ENCODE peak calls at places on chromosomes 16 and 17, in ten cellular contexts. One of them, this sample, is unnamed.
A peak's percentile ranks its signal among the peaks of the same experiment; 100 is the strongest.

GRCh38 chr17:82411396-82412053 is 6.6 kb upstream of the HEXD start:
- DNase-seq in ovary: no peak
- DNase-seq in lower leg skin: no peak
- DNase-seq in uterus: no peak
- DNase-seq in A549: no peak
- DNase-seq in spleen: no peak
- DNase-seq in Peyer's patch: no peak
- DNase-seq in IMR-90: no peak
- DNase-seq in transverse colon: no peak
- DNase-seq in gastrocnemius medialis: no peak
- DNase-seq in this sample: no peak

GRCh38 chr17:50909765-50910661 is 43.9 kb upstream of the TOB1 start:
- DNase-seq in IMR-90: no peak
- DNase-seq in ovary: no peak
- DNase-seq in uterus: no peak
- DNase-seq in gastrocnemius medialis: no peak
- DNase-seq in A549: no peak
- DNase-seq in Peyer's patch: no peak
- DNase-seq in lower leg skin: no peak
- DNase-seq in transverse colon: no peak
- DNase-seq in spleen: no peak
- DNase-seq in this sample: peak; percentile 68

GRCh38 chr16:14378684-14379467 is 251.2 kb downstream of the PARN start:
- DNase-seq in ovary: no peak
- DNase-seq in uterus: no peak
- DNase-seq in transverse colon: no peak
- DNase-seq in lower leg skin: no peak
- DNase-seq in gastrocnemius medialis: no peak
- DNase-seq in spleen: no peak
- DNase-seq in A549: no peak
- DNase-seq in Peyer's patch: no peak
- DNase-seq in IMR-90: peak; percentile 58
- DNase-seq in this sample: peak; percentile 20

GRCh38 chr16:86814256-86814655 is 235.9 kb downstream of the FOXL1 start:
- DNase-seq in spleen: no peak
- DNase-seq in lower leg skin: no peak
- DNase-seq in transverse colon: no peak
- DNase-seq in Peyer's patch: no peak
- DNase-seq in A549: no peak
- DNase-seq in gastrocnemius medialis: no peak
- DNase-seq in uterus: no peak
- DNase-seq in ovary: no peak
- DNase-seq in IMR-90: no peak
- DNase-seq in this sample: no peak

GRCh38 chr17:36673637-36674277 is 72.4 kb downstream of the MRM1 start:
- DNase-seq in ovary: no peak
- DNase-seq in Peyer's patch: no peak
- DNase-seq in transverse colon: no peak
- DNase-seq in uterus: no peak
- DNase-seq in spleen: no peak
- DNase-seq in lower leg skin: no peak
- DNase-seq in A549: no peak
- DNase-seq in gastrocnemius medialis: no peak
- DNase-seq in IMR-90: no peak
- DNase-seq in this sample: no peak

GRCh38 chr17:44327715-44328449 is 3.3 kb upstream of the SLC25A39 start:
- DNase-seq in spleen: no peak
- DNase-seq in transverse colon: no peak
- DNase-seq in IMR-90: no peak
- DNase-seq in lower leg skin: no peak
- DNase-seq in ovary: no peak
- DNase-seq in Peyer's patch: no peak
- DNase-seq in uterus: no peak
- DNase-seq in gastrocnemius medialis: no peak
- DNase-seq in A549: no peak
- DNase-seq in this sample: no peak

GRCh38 chr17:42055496-42055895 is 5.1 kb upstream of the C17orf113 start:
- DNase-seq in transverse colon: no peak
- DNase-seq in A549: no peak
- DNase-seq in uterus: no peak
- DNase-seq in IMR-90: peak; percentile 12
- DNase-seq in lower leg skin: no peak
- DNase-seq in spleen: no peak
- DNase-seq in Peyer's patch: no peak
- DNase-seq in gastrocnemius medialis: no peak
- DNase-seq in ovary: no peak
- DNase-seq in this sample: peak; percentile 45

GRCh38 chr17:73976676-73977521 is 226.6 kb upstream of the RPL38 start:
- DNase-seq in spleen: no peak
- DNase-seq in transverse colon: no peak
- DNase-seq in uterus: no peak
- DNase-seq in A549: no peak
- DNase-seq in gastrocnemius medialis: no peak
- DNase-seq in lower leg skin: no peak
- DNase-seq in ovary: no peak
- DNase-seq in IMR-90: no peak
- DNase-seq in Peyer's patch: no peak
- DNase-seq in this sample: no peak

GRCh38 chr17:67119102-67119501 is 74.7 kb downstream of the CACNG1 start:
- DNase-seq in uterus: no peak
- DNase-seq in A549: no peak
- DNase-seq in transverse colon: no peak
- DNase-seq in gastrocnemius medialis: no peak
- DNase-seq in Peyer's patch: no peak
- DNase-seq in ovary: no peak
- DNase-seq in spleen: no peak
- DNase-seq in IMR-90: no peak
- DNase-seq in lower leg skin: no peak
- DNase-seq in this sample: no peak

GRCh38 chr16:723695-724094 is 2.5 kb downstream of the CCDC78 start:
- DNase-seq in gastrocnemius medialis: no peak
- DNase-seq in IMR-90: no peak
- DNase-seq in lower leg skin: no peak
- DNase-seq in uterus: no peak
- DNase-seq in transverse colon: no peak
- DNase-seq in spleen: no peak
- DNase-seq in ovary: no peak
- DNase-seq in A549: no peak
- DNase-seq in Peyer's patch: no peak
- DNase-seq in this sample: no peak

GRCh38 chr17:78791840-78792709 is 10.0 kb upstream of the CYTH1 start:
- DNase-seq in gastrocnemius medialis: no peak
- DNase-seq in ovary: no peak
- DNase-seq in transverse colon: no peak
- DNase-seq in A549: no peak
- DNase-seq in spleen: peak; percentile 51
- DNase-seq in lower leg skin: no peak
- DNase-seq in Peyer's patch: no peak
- DNase-seq in IMR-90: no peak
- DNase-seq in uterus: no peak
- DNase-seq in this sample: no peak

GRCh38 chr16:23149267-23149992 is at the start of gene USP31:
- DNase-seq in IMR-90: peak; percentile 93
- DNase-seq in transverse colon: peak; percentile 96
- DNase-seq in ovary: peak; percentile 90
- DNase-seq in gastrocnemius medialis: peak; percentile 93
- DNase-seq in lower leg skin: peak; percentile 93
- DNase-seq in Peyer's patch: peak; percentile 97
- DNase-seq in uterus: peak; percentile 95
- DNase-seq in A549: peak; percentile 82
- DNase-seq in spleen: peak; percentile 99
- DNase-seq in this sample: peak; percentile 96

GRCh38 chr16:90057738-90058173 is 19.4 kb downstream of the PRDM7 start:
- DNase-seq in Peyer's patch: no peak
- DNase-seq in lower leg skin: no peak
- DNase-seq in transverse colon: no peak
- DNase-seq in gastrocnemius medialis: no peak
- DNase-seq in IMR-90: peak; percentile 90
- DNase-seq in ovary: no peak
- DNase-seq in spleen: no peak
- DNase-seq in A549: no peak
- DNase-seq in uterus: no peak
- DNase-seq in this sample: peak; percentile 99

GRCh38 chr16:81042821-81043220 is 7.2 kb downstream of the ATMIN start:
- DNase-seq in lower leg skin: no peak
- DNase-seq in A549: no peak
- DNase-seq in uterus: no peak
- DNase-seq in Peyer's patch: no peak
- DNase-seq in transverse colon: no peak
- DNase-seq in spleen: no peak
- DNase-seq in gastrocnemius medialis: no peak
- DNase-seq in ovary: no peak
- DNase-seq in IMR-90: no peak
- DNase-seq in this sample: no peak

GRCh38 chr16:78503501-78504110 is 404.2 kb downstream of the WWOX start:
- DNase-seq in Peyer's patch: peak; percentile 75
- DNase-seq in uterus: peak; percentile 54
- DNase-seq in gastrocnemius medialis: peak; percentile 26
- DNase-seq in ovary: peak; percentile 51
- DNase-seq in spleen: no peak
- DNase-seq in IMR-90: peak; percentile 11
- DNase-seq in A549: peak; percentile 10
- DNase-seq in transverse colon: peak; percentile 44
- DNase-seq in lower leg skin: peak; percentile 71
- DNase-seq in this sample: peak; percentile 72

GRCh38 chr17:60652484-60653247 is 25.0 kb upstream of the BCAS3 start:
- DNase-seq in IMR-90: no peak
- DNase-seq in spleen: no peak
- DNase-seq in Peyer's patch: no peak
- DNase-seq in uterus: no peak
- DNase-seq in ovary: no peak
- DNase-seq in A549: no peak
- DNase-seq in gastrocnemius medialis: no peak
- DNase-seq in lower leg skin: no peak
- DNase-seq in transverse colon: no peak
- DNase-seq in this sample: no peak

GRCh38 chr17:81340606-81341346 is 45.7 kb upstream of the SLC38A10 start:
- DNase-seq in A549: no peak
- DNase-seq in ovary: peak; percentile 48
- DNase-seq in Peyer's patch: peak; percentile 47
- DNase-seq in uterus: no peak
- DNase-seq in transverse colon: no peak
- DNase-seq in IMR-90: no peak
- DNase-seq in gastrocnemius medialis: peak; percentile 65
- DNase-seq in spleen: peak; percentile 75
- DNase-seq in lower leg skin: no peak
- DNase-seq in this sample: no peak
- TF ChIP-seq POLR2A in A549: no peak
- TF ChIP-seq POLR2A in ovary: no peak
- TF ChIP-seq POLR2A in Peyer's patch: no peak
- TF ChIP-seq POLR2A in uterus: no peak
- TF ChIP-seq POLR2A in transverse colon: no peak
- TF ChIP-seq POLR2A in IMR-90: no peak
- TF ChIP-seq POLR2A in gastrocnemius medialis: peak; percentile 19
- TF ChIP-seq POLR2A in spleen: peak; percentile 34
- TF ChIP-seq POLR2A in lower leg skin: no peak
- TF ChIP-seq POLR2A in this sample: no peak

DNA sequence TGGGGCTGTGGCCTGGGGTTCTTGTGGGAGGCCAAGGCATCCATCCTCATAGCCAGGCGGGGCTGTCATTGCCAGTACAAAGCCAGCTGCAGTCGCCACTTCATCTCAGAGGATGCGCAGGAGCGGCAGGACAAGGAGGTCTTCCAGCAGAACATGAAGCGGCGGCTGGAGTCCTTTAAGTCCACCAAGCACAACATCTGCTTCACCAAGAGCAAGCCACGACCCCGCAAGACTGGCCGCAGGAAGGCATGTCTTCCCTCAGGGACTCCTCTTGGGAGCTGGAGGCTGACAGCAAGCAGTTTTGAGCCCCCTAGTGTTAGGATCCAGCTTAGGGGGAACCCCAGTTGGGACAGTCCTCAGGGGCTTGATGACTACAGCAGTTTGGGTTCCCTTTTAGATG is 15.1 kb upstream of the PLEKHG4 start:
- DNase-seq in lower leg skin: no peak
- DNase-seq in A549: no peak
- DNase-seq in ovary: no peak
- DNase-seq in spleen: peak; percentile 68
- DNase-seq in gastrocnemius medialis: no peak
- DNase-seq in transverse colon: no peak
- DNase-seq in uterus: no peak
- DNase-seq in Peyer's patch: no peak
- DNase-seq in IMR-90: no peak
- DNase-seq in this sample: peak; percentile 47
- TF ChIP-seq POLR2A in lower leg skin: no peak
- TF ChIP-seq POLR2A in A549: no peak
- TF ChIP-seq POLR2A in ovary: no peak
- TF ChIP-seq POLR2A in spleen: no peak
- TF ChIP-seq POLR2A in gastrocnemius medialis: no peak
- TF ChIP-seq POLR2A in transverse colon: no peak
- TF ChIP-seq POLR2A in uterus: no peak
- TF ChIP-seq POLR2A in Peyer's patch: no peak
- TF ChIP-seq POLR2A in IMR-90: no peak
- TF ChIP-seq POLR2A in this sample: no peak

DNA sequence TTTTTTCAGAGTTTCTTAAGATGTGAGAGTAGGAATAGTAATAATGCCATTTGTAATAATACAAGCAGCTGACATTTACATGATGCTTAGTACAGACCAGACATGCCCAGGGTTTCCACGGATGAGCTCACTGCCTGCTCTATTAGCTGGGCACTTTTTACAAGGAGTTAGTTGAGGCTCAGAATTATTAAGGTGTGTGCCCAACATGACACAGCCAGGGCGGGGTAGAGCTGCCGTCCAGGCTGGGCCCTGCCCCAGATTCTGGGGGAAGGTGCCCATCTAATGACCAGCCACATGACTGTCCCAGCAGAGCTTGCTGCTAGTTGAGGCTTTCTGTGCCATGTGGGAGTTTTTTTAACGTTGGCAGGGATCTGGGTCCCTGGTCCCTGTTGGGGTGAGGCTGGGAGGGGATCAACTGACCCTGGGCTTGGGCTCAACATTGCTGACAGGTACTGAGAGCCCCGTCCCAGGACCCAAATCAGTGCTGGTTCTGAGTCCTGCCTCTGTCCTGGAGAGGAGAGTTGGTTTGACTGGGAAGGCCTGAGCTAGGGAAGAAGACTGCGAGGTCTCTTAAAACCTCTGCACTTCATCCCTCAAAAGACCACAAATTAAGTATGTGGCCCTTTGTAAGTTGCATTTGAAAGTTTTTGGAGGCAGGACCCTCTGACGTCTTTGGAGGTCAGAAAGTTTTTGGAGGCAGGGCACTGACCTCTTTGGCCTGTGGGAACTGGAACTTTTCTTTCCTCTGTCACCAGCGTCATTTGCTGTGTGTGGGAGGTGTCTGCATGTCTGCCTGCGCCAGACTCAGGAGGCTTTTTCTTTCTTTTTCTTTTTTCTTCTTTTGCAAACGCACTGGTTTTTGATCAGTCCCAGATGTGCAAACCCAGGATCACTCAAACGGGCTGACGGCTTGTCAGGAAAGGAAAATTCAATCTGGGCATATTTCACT is 2.2 kb downstream of the CRISPLD2 start:
- DNase-seq in spleen: no peak
- DNase-seq in Peyer's patch: no peak
- DNase-seq in uterus: peak; percentile 66
- DNase-seq in transverse colon: no peak
- DNase-seq in lower leg skin: no peak
- DNase-seq in A549: no peak
- DNase-seq in IMR-90: no peak
- DNase-seq in ovary: no peak
- DNase-seq in gastrocnemius medialis: no peak
- DNase-seq in this sample: no peak
- TF ChIP-seq POLR2A in spleen: peak; percentile 40
- TF ChIP-seq POLR2A in Peyer's patch: no peak
- TF ChIP-seq POLR2A in uterus: no peak
- TF ChIP-seq POLR2A in transverse colon: no peak
- TF ChIP-seq POLR2A in lower leg skin: no peak
- TF ChIP-seq POLR2A in A549: no peak
- TF ChIP-seq POLR2A in IMR-90: no peak
- TF ChIP-seq POLR2A in ovary: no peak
- TF ChIP-seq POLR2A in gastrocnemius medialis: peak; percentile 22
- TF ChIP-seq POLR2A in this sample: no peak

GRCh38 chr17:38870259-38871165 is 654 bp downstream of the LASP1 start:
- DNase-seq in A549: peak; percentile 68
- DNase-seq in gastrocnemius medialis: peak; percentile 62
- DNase-seq in lower leg skin: peak; percentile 77
- DNase-seq in ovary: peak; percentile 80
- DNase-seq in spleen: peak; percentile 95
- DNase-seq in Peyer's patch: peak; percentile 91
- DNase-seq in IMR-90: peak; percentile 42
- DNase-seq in transverse colon: peak; percentile 83
- DNase-seq in uterus: peak; percentile 79
- DNase-seq in this sample: peak; percentile 90
- TF ChIP-seq POLR2A in A549: no peak
- TF ChIP-seq POLR2A in gastrocnemius medialis: no peak
- TF ChIP-seq POLR2A in lower leg skin: no peak
- TF ChIP-seq POLR2A in ovary: no peak
- TF ChIP-seq POLR2A in spleen: no peak
- TF ChIP-seq POLR2A in Peyer's patch: no peak
- TF ChIP-seq POLR2A in IMR-90: no peak
- TF ChIP-seq POLR2A in transverse colon: no peak
- TF ChIP-seq POLR2A in uterus: no peak
- TF ChIP-seq POLR2A in this sample: peak; percentile 33

This sample was measured in NB4.